ENCODE peak calls at places on chromosomes 6 and 20, in eight cellular contexts. D, L, M, Z, H, R, N and S are unnamed samples.

GRCh38 chr6:33192671-33193602 is 670 bp upstream of the COL11A2 start:
- DNase-seq in M (peak; percentile 48), Z (peak; percentile 73), R (no peak), D (no peak), L (no peak), H (no peak), N (peak; percentile 79), S (no peak)

GRCh38 chr20:49568491-49569151 is 684 bp upstream of the PTGIS start:
- DNase-seq in M (no peak), R (no peak), Z (no peak), D (no peak), N (no peak), H (no peak), L (no peak), S (no peak)

GRCh38 chr6:47162793-47163192 is 120.7 kb upstream of the ADGRF1 start:
- DNase-seq in R (no peak), Z (no peak), N (no peak), H (no peak), M (no peak), L (no peak), D (no peak), S (no peak)

GRCh38 chr6:3516094-3516493 is 59.2 kb upstream of the SLC22A23 start:
- DNase-seq in N (no peak), M (no peak), Z (no peak), D (no peak), H (no peak), L (no peak), R (no peak), S (no peak)

GRCh38 chr20:10982692-10983091 is 308.9 kb upstream of the JAG1 start:
- DNase-seq in N (no peak), M (no peak), Z (no peak), D (no peak), H (no peak), L (no peak), R (no peak), S (no peak)

GRCh38 chr6:150485559-150486517 is 113.8 kb upstream of the PLEKHG1 start:
- DNase-seq in H (no peak), Z (no peak), R (no peak), M (no peak), L (no peak), D (no peak), N (no peak), S (no peak)

GRCh38 chr20:62501801-62502495 is 26.2 kb upstream of the GATA5 start:
- DNase-seq in N (no peak), D (peak; percentile 32), H (peak; percentile 15), L (no peak), R (no peak), M (no peak), Z (no peak), S (no peak)

GRCh38 chr20:33650753-33651561 is 11.2 kb upstream of the C20orf144 start:
- DNase-seq in L (no peak), D (no peak), Z (no peak), N (no peak), R (no peak), H (no peak), M (no peak), S (no peak)

GRCh38 chr20:47358672-47359532 is 2.4 kb upstream of the ZMYND8 start:
- DNase-seq in N (peak; percentile 76), H (no peak), L (no peak), Z (peak; percentile 78), D (no peak), R (no peak), M (no peak), S (no peak)

GRCh38 chr6:159062564-159062945 is 17.8 kb upstream of the TAGAP start:
- DNase-seq in R (no peak), L (peak; percentile 87), H (peak; percentile 25), M (no peak), Z (no peak), D (peak; percentile 51), N (no peak), S (no peak)

GRCh38 chr6:29722773-29723665 is at the start of gene HLA-F:
- DNase-seq in Z (peak; percentile 86), H (peak; percentile 79), N (peak; percentile 67), R (peak; percentile 86), M (peak; percentile 43), D (peak; percentile 83), L (peak; percentile 86), S (no peak)